ENCODE peak calls at places on chromosomes 6 and 20, in four cellular contexts. R is brain microvascular endothelial cell, F is NCI-H1092 treated with DMSO at 0.1 percent for 48 hours, Q is cardiac fibroblast. H is an unnamed sample.

GRCh38 chr6:75081920-75082319 is 123.9 kb downstream of the COL12A1 start:
- DNase-seq in R (no peak), F (no peak), Q (no peak), H (no peak)

GRCh38 chr20:46568570-46569129 is 18.2 kb upstream of the OCSTAMP start:
- DNase-seq in R (peak), F (peak), Q (peak), H (no peak)

GRCh38 chr6:83574783-83575182 is 62.4 kb downstream of the PRSS35 start:
- DNase-seq in R (no peak), F (no peak), Q (no peak), H (no peak)

GRCh38 chr20:31842471-31843157 is 2.8 kb downstream of the FOXS1 start:
- DNase-seq in R (peak), F (no peak), Q (peak), H (no peak)

GRCh38 chr20:32321390-32321789 is 36.7 kb upstream of the ASXL1 start:
- DNase-seq in R (no peak), F (no peak), Q (no peak), H (no peak)

GRCh38 chr6:150937126-150937906 is 71.8 kb downstream of the MTHFD1L start:
- DNase-seq in R (no peak), F (no peak), Q (no peak), H (no peak)

GRCh38 chr6:106997392-106998257 is 23.1 kb upstream of the CD24 start:
- DNase-seq in R (peak), F (peak), Q (peak), H (peak)

GRCh38 chr6:131755597-131755996 is 44.8 kb upstream of the CTAGE9 start:
- DNase-seq in R (peak), F (no peak), Q (peak), H (no peak)

GRCh38 chr6:55023231-55023630 is 151.1 kb upstream of the HCRTR2 start:
- DNase-seq in R (no peak), F (no peak), Q (no peak), H (no peak)

GRCh38 chr6:147234685-147235084 is 30.5 kb downstream of the STXBP5 start:
- DNase-seq in R (no peak), F (no peak), Q (no peak), H (no peak)

H was measured in naive thymus-derived CD4-positive, alpha-beta T cell.